ENCODE peak calls at places on chromosome X, in ten cellular contexts. T is ascending aorta; K is psoas muscle; O is heart left ventricle; L is CD8-positive, alpha-beta T cell; B is body of pancreas; D is adrenal gland; M is H9; C is tibial nerve; W is HCT116. Y is an unnamed sample. For H3K4me1, the result is how much of the 10 kb centered on the place peaks cover.

GRCh38 chrX:67545772-67546495 is 2.1 kb downstream of the AR start:
- DNase-seq in T (no peak), K (peak), O (peak), L (no peak), B (peak), D (no peak), M (peak), C (no peak), W (no peak), Y (peak)

GRCh38 chrX:67700607-67701006 is 156.8 kb downstream of the AR start:
- DNase-seq in T (no peak), K (no peak), O (no peak), L (no peak), B (no peak), D (no peak), M (no peak), C (no peak), W (no peak), Y (no peak)

GRCh38 chrX:397575-397974 is 10.9 kb upstream of the PPP2R3B start:
- DNase-seq in T (no peak), K (peak), O (peak), L (no peak), B (no peak), D (peak), M (peak), C (peak), W (no peak), Y (peak)

GRCh38 chrX:2967998-2968909 is 38.1 kb upstream of the ARSH start:
- DNase-seq in T (no peak), K (no peak), O (peak), L (no peak), B (peak), D (peak), M (peak), C (no peak), W (no peak), Y (no peak)

GRCh38 chrX:46573896-46574336 is 351 bp downstream of the CHST7 start:
- DNase-seq in T (no peak), K (peak), O (peak), L (peak), B (peak), D (peak), M (peak), C (peak), W (no peak), Y (peak)

GRCh38 chrX:131746491-131746968 is 202.7 kb downstream of the OR13H1 start:
- DNase-seq in T (peak), K (peak), O (no peak), L (no peak), B (no peak), D (peak), M (peak), C (no peak), W (peak), Y (no peak)

GRCh38 chrX:39909996-39910395 is 187.8 kb downstream of the BCOR start:
- DNase-seq in T (no peak), K (no peak), O (no peak), L (no peak), B (no peak), D (no peak), M (no peak), C (no peak), W (no peak), Y (no peak)

GRCh38 chrX:85375333-85375738 is 4.1 kb downstream of the POF1B start:
- DNase-seq in T (no peak), K (no peak), O (peak), L (no peak), B (peak), D (no peak), M (no peak), C (no peak), W (no peak), Y (no peak)

GRCh38 chrX:13689519-13690211 is 737 bp downstream of the RAB9A start:
- DNase-seq in T (no peak), K (no peak), O (no peak), L (no peak), B (no peak), D (peak), M (no peak), C (no peak), W (no peak), Y (peak)

GRCh38 chrX:129360175-129360574 is 163.1 kb downstream of the SMARCA1 start:
- DNase-seq in T (no peak), K (no peak), O (peak), L (no peak), B (peak), D (peak), M (peak), C (peak), W (peak), Y (peak)

GRCh38 chrX:72018277-72019112 is 107.8 kb downstream of the NHSL2 start:
- DNase-seq in T (peak), K (peak), O (peak), L (peak), B (peak), D (peak), M (peak), C (peak), W (peak), Y (peak)

GRCh38 chrX:108307408-108308085 is 130.7 kb downstream of the COL4A6 start:
- DNase-seq in T (no peak), K (peak), O (peak), L (no peak), B (no peak), D (no peak), M (no peak), C (no peak), W (no peak), Y (peak)

GRCh38 chrX:40008841-40009461 is 88.8 kb downstream of the BCOR start:
- DNase-seq in T (no peak), K (peak), O (peak), L (no peak), B (no peak), D (peak), M (peak), C (no peak), W (no peak), Y (peak)

GRCh38 chrX:27597506-27597905 is 7.4 kb downstream of the DCAF8L2 start:
- DNase-seq in T (no peak), K (no peak), O (no peak), L (no peak), B (no peak), D (no peak), M (no peak), C (no peak), W (no peak), Y (peak)

GRCh38 chrX:129825746-129826505 is 17.8 kb downstream of the ZDHHC9 start:
- DNase-seq in T (no peak), K (no peak), O (no peak), L (no peak), B (no peak), D (no peak), M (no peak), C (no peak), W (no peak), Y (no peak)

GRCh38 chrX:136828830-136829229 is 48.1 kb upstream of the ARHGEF6 start:
- DNase-seq in T (no peak), K (no peak), O (no peak), L (no peak), B (no peak), D (no peak), M (no peak), C (no peak), W (no peak), Y (no peak)

GRCh38 chrX:42680651-42681050 is 97.3 kb downstream of the PPP1R2C start:
- DNase-seq in T (no peak), K (no peak), O (peak), L (no peak), B (peak), D (peak), M (peak), C (peak), W (no peak), Y (no peak)

GRCh38 chrX:86806786-86807185 is 658.5 kb downstream of the DACH2 start:
- DNase-seq in T (no peak), K (no peak), O (no peak), L (no peak), B (no peak), D (no peak), M (peak), C (no peak), W (no peak), Y (no peak)

GRCh38 chrX:38806054-38806389 is 4.8 kb downstream of the MID1IP1 start:
- DNase-seq in T (no peak), K (no peak), O (peak), L (no peak), B (no peak), D (no peak), M (no peak), C (no peak), W (no peak), Y (peak)

GRCh38 chrX:118459494-118459893 is 36.1 kb upstream of the DOCK11 start:
- DNase-seq in T (no peak), K (no peak), O (no peak), L (peak), B (no peak), D (no peak), M (no peak), C (peak), W (no peak), Y (peak)

GRCh38 chrX:128928636-128929035 is 594.7 kb downstream of the SMARCA1 start:
- DNase-seq in T (no peak), K (no peak), O (no peak), L (no peak), B (no peak), D (no peak), M (no peak), C (no peak), W (no peak), Y (no peak)

GRCh38 chrX:68462197-68462596 is 28.9 kb upstream of the OPHN1 start:
- DNase-seq in T (no peak), K (no peak), O (peak), L (no peak), B (no peak), D (no peak), M (no peak), C (no peak), W (no peak), Y (no peak)

GRCh38 chrX:15334561-15334960 is 762 bp downstream of the PIGA start:
- DNase-seq in T (no peak), K (no peak), O (no peak), L (peak), B (peak), D (no peak), M (no peak), C (no peak), W (no peak), Y (no peak)

GRCh38 chrX:109624641-109625311 is at the start of gene KCNE5:
- DNase-seq in T (no peak), K (peak), O (peak), L (no peak), B (no peak), D (no peak), M (peak), C (no peak), W (no peak), Y (peak)

GRCh38 chrX:71301195-71301924 is at the start of gene ITGB1BP2:
- DNase-seq in T (no peak), K (no peak), O (peak), L (no peak), B (no peak), D (no peak), M (no peak), C (no peak), W (no peak), Y (peak)

GRCh38 chrX:97401586-97402101 is 517.9 kb downstream of the RPA4 start:
- DNase-seq in T (no peak), K (no peak), O (no peak), L (no peak), B (no peak), D (no peak), M (no peak), C (no peak), W (no peak), Y (no peak)

GRCh38 chrX:77776648-77777047 is 9.4 kb downstream of the ATRX start:
- DNase-seq in T (no peak), K (no peak), O (no peak), L (no peak), B (no peak), D (no peak), M (no peak), C (no peak), W (no peak), Y (no peak)
- H3K4me1 ChIP-seq in T (under half), K (under half), O (under half), L (under half), B (under half), D (under half), M (under half), C (under half), W (under half), Y (under half)

DNA sequence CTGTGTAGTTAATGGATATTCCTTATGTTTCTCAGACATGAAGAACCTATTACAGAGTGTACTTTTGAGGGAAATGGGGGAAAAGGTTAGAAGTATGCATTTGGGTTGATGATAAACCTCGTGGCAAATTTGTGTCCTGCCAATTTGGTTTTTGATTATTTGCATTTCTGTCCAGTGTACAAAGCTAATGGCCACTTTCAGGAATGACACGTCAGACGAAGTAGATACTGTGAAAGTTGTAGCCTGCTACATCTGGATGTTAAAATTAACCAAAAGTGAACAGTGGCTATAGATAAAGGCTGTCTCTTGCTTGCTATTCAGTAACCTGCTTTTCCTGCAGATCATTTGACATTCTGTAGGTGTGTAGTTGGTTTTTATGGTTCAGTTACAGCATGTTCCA is 1.0 kb downstream of the PRDX4 start:
- DNase-seq in T (no peak), K (no peak), O (no peak), L (no peak), B (no peak), D (no peak), M (no peak), C (no peak), W (no peak), Y (no peak)
- H3K27ac ChIP-seq in T (no peak), K (peak), O (no peak), L (no peak), B (peak), D (no peak), M (no peak), C (no peak), W (peak), Y (no peak)

GRCh38 chrX:70043685-70044084 is 6.1 kb downstream of the AWAT2 start:
- DNase-seq in T (no peak), K (no peak), O (no peak), L (no peak), B (no peak), D (no peak), M (no peak), C (no peak), W (no peak), Y (no peak)
- H3K4me1 ChIP-seq in T (under half), K (under half), O (under half), L (under half), B (under half), D (under half), M (under half), C (under half), W (under half), Y (under half)

GRCh38 chrX:127037179-127037578 is 217.7 kb downstream of the PRR32 start:
- DNase-seq in T (no peak), K (no peak), O (no peak), L (no peak), B (no peak), D (no peak), M (no peak), C (no peak), W (no peak), Y (no peak)
- H3K27ac ChIP-seq in T (no peak), K (no peak), O (no peak), L (no peak), B (no peak), D (no peak), M (no peak), C (no peak), W (no peak), Y (no peak)

GRCh38 chrX:140503714-140504351 is 1.0 kb downstream of the SOX3 start:
- DNase-seq in T (no peak), K (no peak), O (no peak), L (no peak), B (peak), D (peak), M (peak), C (no peak), W (no peak), Y (peak)

GRCh38 chrX:140502491-140503229 is 2.2 kb downstream of the SOX3 start:
- DNase-seq in T (no peak), K (no peak), O (no peak), L (no peak), B (no peak), D (no peak), M (no peak), C (no peak), W (no peak), Y (peak)

GRCh38 chrX:140504371-140505324 is at the start of gene SOX3:
- DNase-seq in T (no peak), K (no peak), O (no peak), L (no peak), B (no peak), D (no peak), M (peak), C (no peak), W (no peak), Y (no peak)

GRCh38 chrX:140501940-140502468 is 2.9 kb downstream of the SOX3 start:
- DNase-seq in T (no peak), K (no peak), O (no peak), L (no peak), B (no peak), D (no peak), M (peak), C (no peak), W (no peak), Y (no peak)

GRCh38 chrX:140503230-140503585 is 1.7 kb downstream of the SOX3 start:
- DNase-seq in T (no peak), K (no peak), O (no peak), L (no peak), B (no peak), D (no peak), M (no peak), C (no peak), W (no peak), Y (no peak)
- H3K4me1 ChIP-seq in T (under half), K (under half), O (under half), L (under half), B (under half), D (under half), M (under half), C (under half), W (under half), Y (under half)